ENCODE peak calls at places on chromosomes 4 and X, in seven cellular contexts. U is NCI-H1105, O is tibial nerve, B is T-helper 2 cell, F is GM19239, E is GM04504, C is T-helper 17 cell. M is an unnamed sample.

GRCh38 chrX:48540015-48540350 is 469 bp downstream of the TBC1D25 start:
- DNase-seq in B (peak), O (peak), C (peak), E (no peak), F (no peak), U (peak), M (no peak)

GRCh38 chr4:43112139-43112538 is 219.6 kb downstream of the GRXCR1 start:
- DNase-seq in B (no peak), O (no peak), E (no peak), C (no peak), U (no peak), F (no peak), M (no peak)

GRCh38 chr4:95250544-95251137 is 298.1 kb downstream of the UNC5C start:
- DNase-seq in B (no peak), F (no peak), O (no peak), E (no peak), C (no peak), U (peak), M (no peak)

GRCh38 chr4:176259330-176260090 is 9.5 kb downstream of the ASB5 start:
- DNase-seq in B (no peak), U (no peak), F (no peak), O (no peak), E (peak), C (no peak), M (no peak)

GRCh38 chr4:106095408-106095807 is 200.1 kb downstream of the NPNT start:
- DNase-seq in O (no peak), C (no peak), B (no peak), U (no peak), E (no peak), F (no peak), M (no peak)

GRCh38 chr4:42995343-42995944 is 102.9 kb downstream of the GRXCR1 start:
- DNase-seq in F (peak), E (peak), C (no peak), O (no peak), U (peak), B (no peak), M (no peak)

GRCh38 chr4:20652226-20652836 is 47.9 kb upstream of the PACRGL start:
- DNase-seq in B (no peak), C (no peak), F (no peak), O (no peak), U (no peak), E (no peak), M (no peak)

GRCh38 chrX:130654409-130654970 is 248.5 kb downstream of the ENOX2 start:
- DNase-seq in F (no peak), U (no peak), O (no peak), E (no peak), C (no peak), B (no peak), M (no peak)

GRCh38 chrX:97563531-97564133 is 679.9 kb downstream of the RPA4 start:
- DNase-seq in O (no peak), C (no peak), B (no peak), F (peak), E (peak), U (peak), M (no peak)

GRCh38 chrX:120365320-120365719 is 3.4 kb downstream of the ATP1B4 start:
- DNase-seq in O (peak), E (no peak), F (peak), C (peak), U (peak), B (peak), M (no peak)

GRCh38 chr4:176376032-176376614 is 56.4 kb downstream of the SPCS3 start:
- DNase-seq in B (no peak), C (no peak), U (no peak), E (no peak), F (no peak), O (no peak), M (no peak)

GRCh38 chr4:47002593-47002992 is 9.2 kb upstream of the GABRA4 start:
- DNase-seq in B (no peak), O (no peak), F (no peak), E (no peak), C (no peak), U (no peak), M (no peak)

GRCh38 chr4:22500831-22501714 is 14.8 kb downstream of the ADGRA3 start:
- DNase-seq in E (no peak), B (no peak), F (no peak), C (no peak), O (no peak), U (no peak), M (no peak)

GRCh38 chrX:150700107-150700506 is 6.9 kb downstream of the MTMR1 start:
- DNase-seq in O (no peak), B (no peak), E (no peak), U (no peak), C (no peak), F (no peak), M (no peak)

GRCh38 chr4:114364857-114365256 is 233.8 kb upstream of the UGT8 start:
- DNase-seq in C (no peak), F (no peak), B (no peak), U (no peak), O (no peak), E (peak), M (no peak)

M was measured in DMS 273 treated with DMSO at 0.1 percent for 48 hours.